ENCODE peak calls at places on chromosomes 16 and 17, in ten cellular contexts. One of them, this sample, is unnamed.

GRCh38 chr16:70433456-70434103 is 5.3 kb downstream of the ST3GAL2 start:
- DNase-seq in HCEC 1CT: peak; percentile 88
- DNase-seq in Calu3: no peak
- DNase-seq in skeletal muscle cell: peak; percentile 75
- DNase-seq in activated CD8-positive, alpha-beta memory T cell treated with anti-CD3 and anti-CD28 coated beads for 48 hours: no peak
- DNase-seq in naive B cell: no peak
- DNase-seq in stimulated activated CD4-positive, alpha-beta T cell treated with anti-CD3 and anti-CD28 coated beads, Interleukin-1b, Interleukin-23, amount 100 ng/mL, for 48 hours: no peak
- DNase-seq in memory B cell: no peak
- DNase-seq in posterior cingulate gyrus: no peak
- DNase-seq in activated CD4-positive, alpha-beta T cell treated with anti-CD3 and anti-CD28 coated beads for 24 hours: no peak
- DNase-seq in this sample: no peak

GRCh38 chr17:72370819-72371218 is 250.0 kb downstream of the SOX9 start:
- DNase-seq in stimulated activated CD4-positive, alpha-beta T cell treated with anti-CD3 and anti-CD28 coated beads, Interleukin-1b, Interleukin-23, amount 100 ng/mL, for 48 hours: no peak
- DNase-seq in HCEC 1CT: peak; percentile 84
- DNase-seq in activated CD4-positive, alpha-beta T cell treated with anti-CD3 and anti-CD28 coated beads for 24 hours: no peak
- DNase-seq in naive B cell: no peak
- DNase-seq in posterior cingulate gyrus: no peak
- DNase-seq in skeletal muscle cell: no peak
- DNase-seq in Calu3: no peak
- DNase-seq in activated CD8-positive, alpha-beta memory T cell treated with anti-CD3 and anti-CD28 coated beads for 48 hours: no peak
- DNase-seq in memory B cell: no peak
- DNase-seq in this sample: peak; percentile 58

GRCh38 chr16:62821771-62822170 is 785.5 kb upstream of the CDH8 start:
- DNase-seq in activated CD8-positive, alpha-beta memory T cell treated with anti-CD3 and anti-CD28 coated beads for 48 hours: no peak
- DNase-seq in stimulated activated CD4-positive, alpha-beta T cell treated with anti-CD3 and anti-CD28 coated beads, Interleukin-1b, Interleukin-23, amount 100 ng/mL, for 48 hours: no peak
- DNase-seq in activated CD4-positive, alpha-beta T cell treated with anti-CD3 and anti-CD28 coated beads for 24 hours: no peak
- DNase-seq in Calu3: no peak
- DNase-seq in memory B cell: no peak
- DNase-seq in skeletal muscle cell: no peak
- DNase-seq in HCEC 1CT: no peak
- DNase-seq in naive B cell: no peak
- DNase-seq in posterior cingulate gyrus: no peak
- DNase-seq in this sample: no peak

GRCh38 chr17:39920218-39921210 is 2.1 kb upstream of the GSDMB start:
- DNase-seq in skeletal muscle cell: no peak
- DNase-seq in memory B cell: no peak
- DNase-seq in HCEC 1CT: no peak
- DNase-seq in Calu3: peak; percentile 86
- DNase-seq in naive B cell: no peak
- DNase-seq in activated CD4-positive, alpha-beta T cell treated with anti-CD3 and anti-CD28 coated beads for 24 hours: peak; percentile 55
- DNase-seq in posterior cingulate gyrus: no peak
- DNase-seq in activated CD8-positive, alpha-beta memory T cell treated with anti-CD3 and anti-CD28 coated beads for 48 hours: peak; percentile 53
- DNase-seq in stimulated activated CD4-positive, alpha-beta T cell treated with anti-CD3 and anti-CD28 coated beads, Interleukin-1b, Interleukin-23, amount 100 ng/mL, for 48 hours: peak; percentile 62
- DNase-seq in this sample: no peak

GRCh38 chr16:88516666-88517065 is 53.5 kb upstream of the ZC3H18 start:
- DNase-seq in activated CD4-positive, alpha-beta T cell treated with anti-CD3 and anti-CD28 coated beads for 24 hours: no peak
- DNase-seq in naive B cell: no peak
- DNase-seq in activated CD8-positive, alpha-beta memory T cell treated with anti-CD3 and anti-CD28 coated beads for 48 hours: no peak
- DNase-seq in posterior cingulate gyrus: no peak
- DNase-seq in memory B cell: no peak
- DNase-seq in skeletal muscle cell: no peak
- DNase-seq in HCEC 1CT: no peak
- DNase-seq in stimulated activated CD4-positive, alpha-beta T cell treated with anti-CD3 and anti-CD28 coated beads, Interleukin-1b, Interleukin-23, amount 100 ng/mL, for 48 hours: no peak
- DNase-seq in Calu3: no peak
- DNase-seq in this sample: no peak

GRCh38 chr16:47644166-47644565 is 183.0 kb downstream of the PHKB start:
- DNase-seq in skeletal muscle cell: peak; percentile 82
- DNase-seq in HCEC 1CT: peak; percentile 81
- DNase-seq in stimulated activated CD4-positive, alpha-beta T cell treated with anti-CD3 and anti-CD28 coated beads, Interleukin-1b, Interleukin-23, amount 100 ng/mL, for 48 hours: no peak
- DNase-seq in memory B cell: no peak
- DNase-seq in naive B cell: no peak
- DNase-seq in posterior cingulate gyrus: no peak
- DNase-seq in Calu3: peak; percentile 38
- DNase-seq in activated CD8-positive, alpha-beta memory T cell treated with anti-CD3 and anti-CD28 coated beads for 48 hours: no peak
- DNase-seq in activated CD4-positive, alpha-beta T cell treated with anti-CD3 and anti-CD28 coated beads for 24 hours: no peak
- DNase-seq in this sample: peak; percentile 82

GRCh38 chr17:79808763-79809529 is 12.1 kb upstream of the CBX8 start:
- DNase-seq in naive B cell: no peak
- DNase-seq in Calu3: peak; percentile 65
- DNase-seq in skeletal muscle cell: no peak
- DNase-seq in activated CD8-positive, alpha-beta memory T cell treated with anti-CD3 and anti-CD28 coated beads for 48 hours: no peak
- DNase-seq in HCEC 1CT: peak; percentile 43
- DNase-seq in activated CD4-positive, alpha-beta T cell treated with anti-CD3 and anti-CD28 coated beads for 24 hours: no peak
- DNase-seq in stimulated activated CD4-positive, alpha-beta T cell treated with anti-CD3 and anti-CD28 coated beads, Interleukin-1b, Interleukin-23, amount 100 ng/mL, for 48 hours: no peak
- DNase-seq in posterior cingulate gyrus: no peak
- DNase-seq in memory B cell: no peak
- DNase-seq in this sample: no peak

GRCh38 chr16:14354561-14355351 is 275.3 kb downstream of the PARN start:
- DNase-seq in skeletal muscle cell: no peak
- DNase-seq in HCEC 1CT: no peak
- DNase-seq in activated CD4-positive, alpha-beta T cell treated with anti-CD3 and anti-CD28 coated beads for 24 hours: peak; percentile 13
- DNase-seq in activated CD8-positive, alpha-beta memory T cell treated with anti-CD3 and anti-CD28 coated beads for 48 hours: no peak
- DNase-seq in Calu3: no peak
- DNase-seq in memory B cell: peak; percentile 38
- DNase-seq in naive B cell: peak; percentile 84
- DNase-seq in stimulated activated CD4-positive, alpha-beta T cell treated with anti-CD3 and anti-CD28 coated beads, Interleukin-1b, Interleukin-23, amount 100 ng/mL, for 48 hours: peak; percentile 64
- DNase-seq in posterior cingulate gyrus: no peak
- DNase-seq in this sample: no peak

GRCh38 chr16:68909099-68909733 is 65.9 kb downstream of the TANGO6 start:
- DNase-seq in memory B cell: no peak
- DNase-seq in activated CD8-positive, alpha-beta memory T cell treated with anti-CD3 and anti-CD28 coated beads for 48 hours: no peak
- DNase-seq in naive B cell: no peak
- DNase-seq in stimulated activated CD4-positive, alpha-beta T cell treated with anti-CD3 and anti-CD28 coated beads, Interleukin-1b, Interleukin-23, amount 100 ng/mL, for 48 hours: no peak
- DNase-seq in skeletal muscle cell: no peak
- DNase-seq in activated CD4-positive, alpha-beta T cell treated with anti-CD3 and anti-CD28 coated beads for 24 hours: no peak
- DNase-seq in posterior cingulate gyrus: no peak
- DNase-seq in HCEC 1CT: no peak
- DNase-seq in Calu3: no peak
- DNase-seq in this sample: no peak

GRCh38 chr16:47574091-47575054 is 113.2 kb downstream of the PHKB start:
- DNase-seq in activated CD4-positive, alpha-beta T cell treated with anti-CD3 and anti-CD28 coated beads for 24 hours: no peak
- DNase-seq in Calu3: peak; percentile 12
- DNase-seq in skeletal muscle cell: peak; percentile 60
- DNase-seq in HCEC 1CT: peak; percentile 30
- DNase-seq in activated CD8-positive, alpha-beta memory T cell treated with anti-CD3 and anti-CD28 coated beads for 48 hours: no peak
- DNase-seq in posterior cingulate gyrus: no peak
- DNase-seq in naive B cell: no peak
- DNase-seq in stimulated activated CD4-positive, alpha-beta T cell treated with anti-CD3 and anti-CD28 coated beads, Interleukin-1b, Interleukin-23, amount 100 ng/mL, for 48 hours: peak; percentile 68
- DNase-seq in memory B cell: no peak
- DNase-seq in this sample: peak; percentile 85

GRCh38 chr17:46782250-46782953 is 36.1 kb downstream of the WNT3 start:
- DNase-seq in Calu3: peak; percentile 80
- DNase-seq in posterior cingulate gyrus: no peak
- DNase-seq in HCEC 1CT: peak; percentile 25
- DNase-seq in memory B cell: no peak
- DNase-seq in skeletal muscle cell: no peak
- DNase-seq in naive B cell: peak; percentile 19
- DNase-seq in activated CD4-positive, alpha-beta T cell treated with anti-CD3 and anti-CD28 coated beads for 24 hours: no peak
- DNase-seq in stimulated activated CD4-positive, alpha-beta T cell treated with anti-CD3 and anti-CD28 coated beads, Interleukin-1b, Interleukin-23, amount 100 ng/mL, for 48 hours: peak; percentile 21
- DNase-seq in activated CD8-positive, alpha-beta memory T cell treated with anti-CD3 and anti-CD28 coated beads for 48 hours: no peak
- DNase-seq in this sample: peak; percentile 52

GRCh38 chr16:89375021-89375420 is 115.3 kb downstream of the ANKRD11 start:
- DNase-seq in HCEC 1CT: no peak
- DNase-seq in naive B cell: peak; percentile 79
- DNase-seq in skeletal muscle cell: no peak
- DNase-seq in Calu3: no peak
- DNase-seq in posterior cingulate gyrus: no peak
- DNase-seq in memory B cell: peak; percentile 59
- DNase-seq in stimulated activated CD4-positive, alpha-beta T cell treated with anti-CD3 and anti-CD28 coated beads, Interleukin-1b, Interleukin-23, amount 100 ng/mL, for 48 hours: no peak
- DNase-seq in activated CD4-positive, alpha-beta T cell treated with anti-CD3 and anti-CD28 coated beads for 24 hours: no peak
- DNase-seq in activated CD8-positive, alpha-beta memory T cell treated with anti-CD3 and anti-CD28 coated beads for 48 hours: no peak
- DNase-seq in this sample: no peak

GRCh38 chr17:81713556-81714411 is 1.7 kb downstream of the SLC25A10 start:
- DNase-seq in skeletal muscle cell: no peak
- DNase-seq in activated CD8-positive, alpha-beta memory T cell treated with anti-CD3 and anti-CD28 coated beads for 48 hours: no peak
- DNase-seq in naive B cell: no peak
- DNase-seq in Calu3: peak; percentile 38
- DNase-seq in memory B cell: no peak
- DNase-seq in HCEC 1CT: no peak
- DNase-seq in stimulated activated CD4-positive, alpha-beta T cell treated with anti-CD3 and anti-CD28 coated beads, Interleukin-1b, Interleukin-23, amount 100 ng/mL, for 48 hours: no peak
- DNase-seq in activated CD4-positive, alpha-beta T cell treated with anti-CD3 and anti-CD28 coated beads for 24 hours: no peak
- DNase-seq in posterior cingulate gyrus: no peak
- DNase-seq in this sample: no peak

GRCh38 chr17:283911-284675 is 68.5 kb downstream of the RPH3AL start:
- DNase-seq in memory B cell: no peak
- DNase-seq in posterior cingulate gyrus: no peak
- DNase-seq in HCEC 1CT: no peak
- DNase-seq in activated CD8-positive, alpha-beta memory T cell treated with anti-CD3 and anti-CD28 coated beads for 48 hours: no peak
- DNase-seq in activated CD4-positive, alpha-beta T cell treated with anti-CD3 and anti-CD28 coated beads for 24 hours: no peak
- DNase-seq in Calu3: no peak
- DNase-seq in skeletal muscle cell: no peak
- DNase-seq in stimulated activated CD4-positive, alpha-beta T cell treated with anti-CD3 and anti-CD28 coated beads, Interleukin-1b, Interleukin-23, amount 100 ng/mL, for 48 hours: no peak
- DNase-seq in naive B cell: no peak
- DNase-seq in this sample: no peak

GRCh38 chr17:27657620-27658019 is 26.6 kb downstream of the LGALS9 start:
- DNase-seq in stimulated activated CD4-positive, alpha-beta T cell treated with anti-CD3 and anti-CD28 coated beads, Interleukin-1b, Interleukin-23, amount 100 ng/mL, for 48 hours: no peak
- DNase-seq in posterior cingulate gyrus: no peak
- DNase-seq in HCEC 1CT: no peak
- DNase-seq in Calu3: no peak
- DNase-seq in activated CD8-positive, alpha-beta memory T cell treated with anti-CD3 and anti-CD28 coated beads for 48 hours: no peak
- DNase-seq in activated CD4-positive, alpha-beta T cell treated with anti-CD3 and anti-CD28 coated beads for 24 hours: no peak
- DNase-seq in naive B cell: no peak
- DNase-seq in memory B cell: no peak
- DNase-seq in skeletal muscle cell: no peak
- DNase-seq in this sample: no peak

GRCh38 chr16:75296606-75297005 is 45.2 kb upstream of the BCAR1 start:
- DNase-seq in skeletal muscle cell: no peak
- DNase-seq in memory B cell: no peak
- DNase-seq in activated CD4-positive, alpha-beta T cell treated with anti-CD3 and anti-CD28 coated beads for 24 hours: no peak
- DNase-seq in activated CD8-positive, alpha-beta memory T cell treated with anti-CD3 and anti-CD28 coated beads for 48 hours: no peak
- DNase-seq in HCEC 1CT: no peak
- DNase-seq in Calu3: no peak
- DNase-seq in naive B cell: no peak
- DNase-seq in posterior cingulate gyrus: peak; percentile 21
- DNase-seq in stimulated activated CD4-positive, alpha-beta T cell treated with anti-CD3 and anti-CD28 coated beads, Interleukin-1b, Interleukin-23, amount 100 ng/mL, for 48 hours: no peak
- DNase-seq in this sample: no peak

GRCh38 chr16:19304670-19305240 is 19.2 kb downstream of the CLEC19A start:
- DNase-seq in naive B cell: no peak
- DNase-seq in stimulated activated CD4-positive, alpha-beta T cell treated with anti-CD3 and anti-CD28 coated beads, Interleukin-1b, Interleukin-23, amount 100 ng/mL, for 48 hours: no peak
- DNase-seq in posterior cingulate gyrus: no peak
- DNase-seq in skeletal muscle cell: no peak
- DNase-seq in HCEC 1CT: no peak
- DNase-seq in activated CD8-positive, alpha-beta memory T cell treated with anti-CD3 and anti-CD28 coated beads for 48 hours: no peak
- DNase-seq in Calu3: no peak
- DNase-seq in memory B cell: no peak
- DNase-seq in activated CD4-positive, alpha-beta T cell treated with anti-CD3 and anti-CD28 coated beads for 24 hours: no peak
- DNase-seq in this sample: no peak

GRCh38 chr16:55018881-55019280 is 88.2 kb downstream of the IRX5 start:
- DNase-seq in Calu3: no peak
- DNase-seq in activated CD8-positive, alpha-beta memory T cell treated with anti-CD3 and anti-CD28 coated beads for 48 hours: no peak
- DNase-seq in posterior cingulate gyrus: no peak
- DNase-seq in HCEC 1CT: no peak
- DNase-seq in memory B cell: no peak
- DNase-seq in naive B cell: no peak
- DNase-seq in stimulated activated CD4-positive, alpha-beta T cell treated with anti-CD3 and anti-CD28 coated beads, Interleukin-1b, Interleukin-23, amount 100 ng/mL, for 48 hours: no peak
- DNase-seq in skeletal muscle cell: no peak
- DNase-seq in activated CD4-positive, alpha-beta T cell treated with anti-CD3 and anti-CD28 coated beads for 24 hours: no peak
- DNase-seq in this sample: no peak

GRCh38 chr17:44362964-44363612 is 565 bp downstream of the FAM171A2 start:
- DNase-seq in stimulated activated CD4-positive, alpha-beta T cell treated with anti-CD3 and anti-CD28 coated beads, Interleukin-1b, Interleukin-23, amount 100 ng/mL, for 48 hours: no peak
- DNase-seq in activated CD8-positive, alpha-beta memory T cell treated with anti-CD3 and anti-CD28 coated beads for 48 hours: no peak
- DNase-seq in posterior cingulate gyrus: no peak
- DNase-seq in HCEC 1CT: no peak
- DNase-seq in skeletal muscle cell: no peak
- DNase-seq in activated CD4-positive, alpha-beta T cell treated with anti-CD3 and anti-CD28 coated beads for 24 hours: no peak
- DNase-seq in naive B cell: no peak
- DNase-seq in Calu3: no peak
- DNase-seq in memory B cell: peak; percentile 50
- DNase-seq in this sample: no peak

GRCh38 chr17:55427587-55427882 is 5.9 kb upstream of the MMD start:
- DNase-seq in Calu3: no peak
- DNase-seq in activated CD8-positive, alpha-beta memory T cell treated with anti-CD3 and anti-CD28 coated beads for 48 hours: no peak
- DNase-seq in skeletal muscle cell: no peak
- DNase-seq in naive B cell: no peak
- DNase-seq in posterior cingulate gyrus: no peak
- DNase-seq in stimulated activated CD4-positive, alpha-beta T cell treated with anti-CD3 and anti-CD28 coated beads, Interleukin-1b, Interleukin-23, amount 100 ng/mL, for 48 hours: no peak
- DNase-seq in HCEC 1CT: no peak
- DNase-seq in memory B cell: no peak
- DNase-seq in activated CD4-positive, alpha-beta T cell treated with anti-CD3 and anti-CD28 coated beads for 24 hours: no peak
- DNase-seq in this sample: no peak

GRCh38 chr17:19237389-19238166 is 412 bp downstream of the EPN2 start:
- DNase-seq in Calu3: peak; percentile 8
- DNase-seq in naive B cell: peak; percentile 63
- DNase-seq in activated CD8-positive, alpha-beta memory T cell treated with anti-CD3 and anti-CD28 coated beads for 48 hours: peak; percentile 13
- DNase-seq in skeletal muscle cell: no peak
- DNase-seq in memory B cell: peak; percentile 71
- DNase-seq in stimulated activated CD4-positive, alpha-beta T cell treated with anti-CD3 and anti-CD28 coated beads, Interleukin-1b, Interleukin-23, amount 100 ng/mL, for 48 hours: peak; percentile 49
- DNase-seq in activated CD4-positive, alpha-beta T cell treated with anti-CD3 and anti-CD28 coated beads for 24 hours: peak; percentile 16
- DNase-seq in HCEC 1CT: peak; percentile 22
- DNase-seq in posterior cingulate gyrus: no peak
- DNase-seq in this sample: no peak

GRCh38 chr17:80316927-80317705 is 56.5 kb downstream of the RNF213 start:
- DNase-seq in skeletal muscle cell: no peak
- DNase-seq in HCEC 1CT: no peak
- DNase-seq in stimulated activated CD4-positive, alpha-beta T cell treated with anti-CD3 and anti-CD28 coated beads, Interleukin-1b, Interleukin-23, amount 100 ng/mL, for 48 hours: no peak
- DNase-seq in posterior cingulate gyrus: peak; percentile 15
- DNase-seq in naive B cell: no peak
- DNase-seq in activated CD4-positive, alpha-beta T cell treated with anti-CD3 and anti-CD28 coated beads for 24 hours: no peak
- DNase-seq in activated CD8-positive, alpha-beta memory T cell treated with anti-CD3 and anti-CD28 coated beads for 48 hours: no peak
- DNase-seq in Calu3: no peak
- DNase-seq in memory B cell: no peak
- DNase-seq in this sample: no peak

GRCh38 chr17:7460850-7461660 is 16.2 kb downstream of the CHRNB1 start:
- DNase-seq in Calu3: no peak
- DNase-seq in stimulated activated CD4-positive, alpha-beta T cell treated with anti-CD3 and anti-CD28 coated beads, Interleukin-1b, Interleukin-23, amount 100 ng/mL, for 48 hours: no peak
- DNase-seq in activated CD4-positive, alpha-beta T cell treated with anti-CD3 and anti-CD28 coated beads for 24 hours: no peak
- DNase-seq in HCEC 1CT: no peak
- DNase-seq in posterior cingulate gyrus: no peak
- DNase-seq in memory B cell: no peak
- DNase-seq in naive B cell: no peak
- DNase-seq in activated CD8-positive, alpha-beta memory T cell treated with anti-CD3 and anti-CD28 coated beads for 48 hours: no peak
- DNase-seq in skeletal muscle cell: no peak
- DNase-seq in this sample: no peak

GRCh38 chr17:17694229-17695081 is 13.2 kb downstream of the RAI1 start:
- DNase-seq in posterior cingulate gyrus: peak; percentile 73
- DNase-seq in stimulated activated CD4-positive, alpha-beta T cell treated with anti-CD3 and anti-CD28 coated beads, Interleukin-1b, Interleukin-23, amount 100 ng/mL, for 48 hours: peak; percentile 65
- DNase-seq in HCEC 1CT: peak; percentile 48
- DNase-seq in naive B cell: peak; percentile 73
- DNase-seq in activated CD4-positive, alpha-beta T cell treated with anti-CD3 and anti-CD28 coated beads for 24 hours: peak; percentile 46
- DNase-seq in memory B cell: peak; percentile 77
- DNase-seq in activated CD8-positive, alpha-beta memory T cell treated with anti-CD3 and anti-CD28 coated beads for 48 hours: peak; percentile 53
- DNase-seq in skeletal muscle cell: no peak
- DNase-seq in Calu3: peak; percentile 63
- DNase-seq in this sample: peak; percentile 85

GRCh38 chr17:77498056-77498785 is 357.5 kb downstream of the SEC14L1 start:
- DNase-seq in posterior cingulate gyrus: no peak
- DNase-seq in stimulated activated CD4-positive, alpha-beta T cell treated with anti-CD3 and anti-CD28 coated beads, Interleukin-1b, Interleukin-23, amount 100 ng/mL, for 48 hours: no peak
- DNase-seq in activated CD8-positive, alpha-beta memory T cell treated with anti-CD3 and anti-CD28 coated beads for 48 hours: no peak
- DNase-seq in activated CD4-positive, alpha-beta T cell treated with anti-CD3 and anti-CD28 coated beads for 24 hours: no peak
- DNase-seq in naive B cell: no peak
- DNase-seq in skeletal muscle cell: no peak
- DNase-seq in memory B cell: no peak
- DNase-seq in HCEC 1CT: no peak
- DNase-seq in Calu3: no peak
- DNase-seq in this sample: no peak

GRCh38 chr17:82685291-82685690 is 13.2 kb downstream of the RAB40B start:
- DNase-seq in HCEC 1CT: no peak
- DNase-seq in skeletal muscle cell: no peak
- DNase-seq in activated CD8-positive, alpha-beta memory T cell treated with anti-CD3 and anti-CD28 coated beads for 48 hours: no peak
- DNase-seq in activated CD4-positive, alpha-beta T cell treated with anti-CD3 and anti-CD28 coated beads for 24 hours: no peak
- DNase-seq in Calu3: no peak
- DNase-seq in posterior cingulate gyrus: no peak
- DNase-seq in stimulated activated CD4-positive, alpha-beta T cell treated with anti-CD3 and anti-CD28 coated beads, Interleukin-1b, Interleukin-23, amount 100 ng/mL, for 48 hours: no peak
- DNase-seq in memory B cell: no peak
- DNase-seq in naive B cell: no peak
- DNase-seq in this sample: no peak

GRCh38 chr17:57447357-57448019 is 191.2 kb downstream of the MSI2 start:
- DNase-seq in naive B cell: no peak
- DNase-seq in activated CD8-positive, alpha-beta memory T cell treated with anti-CD3 and anti-CD28 coated beads for 48 hours: no peak
- DNase-seq in HCEC 1CT: no peak
- DNase-seq in activated CD4-positive, alpha-beta T cell treated with anti-CD3 and anti-CD28 coated beads for 24 hours: no peak
- DNase-seq in posterior cingulate gyrus: no peak
- DNase-seq in skeletal muscle cell: no peak
- DNase-seq in memory B cell: no peak
- DNase-seq in stimulated activated CD4-positive, alpha-beta T cell treated with anti-CD3 and anti-CD28 coated beads, Interleukin-1b, Interleukin-23, amount 100 ng/mL, for 48 hours: no peak
- DNase-seq in Calu3: no peak
- DNase-seq in this sample: no peak

GRCh38 chr17:82985973-82986372 is 93.4 kb upstream of the METRNL start:
- DNase-seq in naive B cell: peak; percentile 9
- DNase-seq in memory B cell: no peak
- DNase-seq in stimulated activated CD4-positive, alpha-beta T cell treated with anti-CD3 and anti-CD28 coated beads, Interleukin-1b, Interleukin-23, amount 100 ng/mL, for 48 hours: peak; percentile 43
- DNase-seq in activated CD8-positive, alpha-beta memory T cell treated with anti-CD3 and anti-CD28 coated beads for 48 hours: peak; percentile 11
- DNase-seq in Calu3: no peak
- DNase-seq in HCEC 1CT: no peak
- DNase-seq in activated CD4-positive, alpha-beta T cell treated with anti-CD3 and anti-CD28 coated beads for 24 hours: peak; percentile 26
- DNase-seq in skeletal muscle cell: no peak
- DNase-seq in posterior cingulate gyrus: no peak
- DNase-seq in this sample: no peak